ENCODE peak calls at places on chromosomes 4 and X, in nine cellular contexts. W, I, K, Y, X, L, C, U and S are unnamed samples.

GRCh38 chrX:21723097-21723496 is 34.8 kb downstream of the SMPX start:
- DNase-seq in I (no peak), W (no peak), Y (no peak), K (no peak), X (no peak), C (no peak), L (no peak), U (no peak), S (no peak)

GRCh38 chr4:140861359-140862181 is 105.4 kb upstream of the TBC1D9 start:
- DNase-seq in Y (peak), I (peak), X (peak), C (peak), L (peak), W (peak), U (no peak), K (peak), S (peak)

GRCh38 chr4:74377714-74378113 is 12.8 kb downstream of the EREG start:
- DNase-seq in I (no peak), Y (no peak), L (no peak), K (no peak), W (no peak), C (no peak), U (no peak), X (no peak), S (no peak)

GRCh38 chr4:89871211-89871610 is 23.4 kb upstream of the MMRN1 start:
- DNase-seq in I (no peak), Y (no peak), L (no peak), C (no peak), X (no peak), K (no peak), U (no peak), W (no peak), S (no peak)

GRCh38 chr4:52714597-52715254 is 36.5 kb downstream of the ERVMER34-1 start:
- DNase-seq in U (no peak), I (no peak), L (no peak), W (no peak), C (no peak), Y (no peak), X (no peak), K (no peak), S (no peak)

GRCh38 chr4:6466756-6467381 is 5.5 kb downstream of the PPP2R2C start:
- DNase-seq in U (no peak), W (no peak), Y (no peak), I (no peak), L (no peak), C (no peak), X (peak), K (no peak), S (peak)

GRCh38 chr4:76547167-76547760 is 112.2 kb downstream of the SHROOM3 start:
- DNase-seq in K (no peak), W (no peak), I (no peak), L (no peak), C (no peak), X (no peak), Y (no peak), U (no peak), S (no peak)

GRCh38 chr4:182578402-182578801 is 335.2 kb downstream of the TENM3 start:
- DNase-seq in C (peak), K (no peak), X (no peak), L (no peak), I (no peak), Y (no peak), W (no peak), U (no peak), S (no peak)

GRCh38 chr4:176044589-176044951 is 21.1 kb upstream of the WDR17 start:
- DNase-seq in Y (no peak), C (no peak), U (no peak), W (no peak), L (no peak), I (no peak), X (no peak), K (no peak), S (no peak)

GRCh38 chr4:165359501-165359900 is 19.3 kb upstream of the CPE start:
- DNase-seq in L (no peak), Y (no peak), K (no peak), C (no peak), U (no peak), I (no peak), X (no peak), W (no peak), S (no peak)

GRCh38 chrX:87727615-87728014 is 210.0 kb downstream of the KLHL4 start:
- DNase-seq in I (no peak), Y (no peak), C (no peak), K (no peak), X (no peak), W (no peak), U (no peak), L (no peak), S (no peak)

GRCh38 chr4:87038837-87039715 is 104.3 kb downstream of the AFF1 start:
- DNase-seq in Y (peak), X (peak), L (no peak), W (no peak), K (peak), I (peak), U (no peak), C (peak), S (no peak)

GRCh38 chrX:43703211-43703791 is 47.2 kb downstream of the MAOA start:
- DNase-seq in Y (no peak), C (no peak), L (no peak), U (no peak), X (no peak), I (no peak), K (no peak), W (no peak), S (no peak)

GRCh38 chr4:86569103-86569870 is 24.8 kb upstream of the PTPN13 start:
- DNase-seq in Y (no peak), W (no peak), C (no peak), U (no peak), X (no peak), K (no peak), L (no peak), I (no peak), S (no peak)

GRCh38 chrX:71935542-71935941 is 24.9 kb downstream of the NHSL2 start:
- DNase-seq in X (no peak), Y (peak), W (no peak), C (no peak), I (no peak), L (no peak), U (no peak), K (no peak), S (no peak)

GRCh38 chrX:6693051-6693450 is 158.1 kb upstream of the VCX3A start:
- DNase-seq in L (no peak), Y (peak), U (no peak), K (no peak), I (no peak), W (no peak), X (peak), C (no peak), S (no peak)

GRCh38 chr4:13857397-13857796 is 229.9 kb upstream of the BOD1L1 start:
- DNase-seq in K (no peak), X (no peak), W (no peak), I (no peak), C (no peak), L (no peak), U (no peak), Y (no peak), S (no peak)

GRCh38 chrX:119093991-119094741 is 21.4 kb downstream of the CT47C1 start:
- DNase-seq in L (no peak), C (no peak), Y (no peak), X (no peak), I (no peak), K (no peak), U (no peak), W (no peak), S (no peak)

GRCh38 chr4:144579411-144580020 is 66.4 kb upstream of the HHIP start:
- DNase-seq in I (no peak), L (no peak), Y (no peak), X (no peak), U (no peak), K (no peak), C (no peak), W (no peak), S (no peak)

GRCh38 chr4:99161700-99162099 is 17.6 kb upstream of the ADH4 start:
- DNase-seq in Y (no peak), K (no peak), C (no peak), I (no peak), L (no peak), U (no peak), X (no peak), W (no peak), S (no peak)

GRCh38 chr4:16226816-16227461 is 668 bp upstream of the TAPT1 start:
- DNase-seq in I (peak), Y (peak), K (peak), U (no peak), C (peak), W (peak), X (peak), L (no peak), S (peak)